ENCODE peak calls at places on chromosomes 3 and 15, in six cellular contexts. One of them, this sample, is unnamed.

GRCh38 chr15:54681578-54681977 is 515.2 kb downstream of the RSL24D1 start:
- DNase-seq in cardiac muscle cell: no peak
- DNase-seq in kidney epithelial cell: no peak
- DNase-seq in mucosa of descending colon: no peak
- DNase-seq in cardiac fibroblast: no peak
- DNase-seq in A549: no peak
- DNase-seq in this sample: no peak

GRCh38 chr15:50774450-50774849 is 8.9 kb upstream of the SPPL2A start:
- DNase-seq in A549: no peak
- DNase-seq in cardiac muscle cell: no peak
- DNase-seq in cardiac fibroblast: no peak
- DNase-seq in kidney epithelial cell: no peak
- DNase-seq in mucosa of descending colon: no peak
- DNase-seq in this sample: no peak

GRCh38 chr15:93584021-93584420 is 495.0 kb upstream of the RGMA start:
- DNase-seq in A549: no peak
- DNase-seq in cardiac muscle cell: no peak
- DNase-seq in cardiac fibroblast: no peak
- DNase-seq in mucosa of descending colon: no peak
- DNase-seq in kidney epithelial cell: no peak
- DNase-seq in this sample: no peak

GRCh38 chr15:94671845-94672524 is 440.6 kb downstream of the MCTP2 start:
- DNase-seq in A549: no peak
- DNase-seq in mucosa of descending colon: no peak
- DNase-seq in kidney epithelial cell: no peak
- DNase-seq in cardiac muscle cell: peak
- DNase-seq in cardiac fibroblast: peak
- DNase-seq in this sample: no peak

GRCh38 chr15:58308742-58309355 is 122.9 kb upstream of the LIPC start:
- DNase-seq in cardiac fibroblast: no peak
- DNase-seq in cardiac muscle cell: no peak
- DNase-seq in A549: no peak
- DNase-seq in mucosa of descending colon: no peak
- DNase-seq in kidney epithelial cell: no peak
- DNase-seq in this sample: no peak

GRCh38 chr3:17645074-17645698 is 97.2 kb downstream of the TBC1D5 start:
- DNase-seq in A549: peak
- DNase-seq in mucosa of descending colon: no peak
- DNase-seq in kidney epithelial cell: peak
- DNase-seq in cardiac fibroblast: peak
- DNase-seq in cardiac muscle cell: peak
- DNase-seq in this sample: peak

GRCh38 chr3:175093738-175094137 is 234.6 kb downstream of the NAALADL2 start:
- DNase-seq in cardiac muscle cell: no peak
- DNase-seq in A549: no peak
- DNase-seq in mucosa of descending colon: no peak
- DNase-seq in kidney epithelial cell: no peak
- DNase-seq in cardiac fibroblast: no peak
- DNase-seq in this sample: no peak

GRCh38 chr3:128619146-128619890 is 31.3 kb downstream of the RPN1 start:
- DNase-seq in kidney epithelial cell: peak
- DNase-seq in A549: no peak
- DNase-seq in cardiac muscle cell: no peak
- DNase-seq in cardiac fibroblast: peak
- DNase-seq in mucosa of descending colon: no peak
- DNase-seq in this sample: peak

GRCh38 chr15:89034305-89034704 is 54.0 kb upstream of the ABHD2 start:
- DNase-seq in cardiac muscle cell: no peak
- DNase-seq in cardiac fibroblast: peak
- DNase-seq in mucosa of descending colon: no peak
- DNase-seq in A549: peak
- DNase-seq in kidney epithelial cell: no peak
- DNase-seq in this sample: no peak

GRCh38 chr15:80991446-80991845 is 1.8 kb upstream of the MESD start:
- DNase-seq in cardiac fibroblast: peak
- DNase-seq in kidney epithelial cell: no peak
- DNase-seq in A549: no peak
- DNase-seq in cardiac muscle cell: no peak
- DNase-seq in mucosa of descending colon: no peak
- DNase-seq in this sample: no peak
- TF ChIP-seq CTCF in cardiac fibroblast: peak
- TF ChIP-seq CTCF in kidney epithelial cell: no peak
- TF ChIP-seq CTCF in A549: no peak
- TF ChIP-seq CTCF in cardiac muscle cell: peak
- TF ChIP-seq CTCF in mucosa of descending colon: no peak
- TF ChIP-seq CTCF in this sample: no peak

DNA sequence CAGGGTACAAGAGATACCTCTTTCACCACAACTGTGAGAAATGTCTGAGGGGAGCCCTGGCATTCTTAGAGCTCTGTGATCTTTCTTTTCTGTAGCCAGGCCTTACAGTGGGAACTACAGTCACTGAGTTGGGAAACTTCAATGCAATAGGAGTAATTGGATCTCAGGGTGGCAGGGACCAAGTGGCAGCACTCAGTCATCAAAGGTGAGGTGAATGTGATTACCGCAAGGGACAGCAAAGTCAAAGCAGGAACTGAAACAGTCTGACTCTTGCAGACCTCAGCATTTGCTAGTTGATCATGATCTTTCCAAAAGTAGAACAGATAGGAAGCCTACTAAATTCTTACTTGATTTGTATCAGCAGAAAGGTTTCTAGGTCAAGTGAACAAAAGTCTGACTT is 7.3 kb upstream of the MCF2L2 start:
- DNase-seq in A549: no peak
- DNase-seq in cardiac muscle cell: peak
- DNase-seq in mucosa of descending colon: no peak
- DNase-seq in cardiac fibroblast: no peak
- DNase-seq in kidney epithelial cell: no peak
- DNase-seq in this sample: no peak
- H3K4me3 ChIP-seq in A549: no peak
- H3K4me3 ChIP-seq in cardiac muscle cell: no peak
- H3K4me3 ChIP-seq in mucosa of descending colon: no peak
- H3K4me3 ChIP-seq in cardiac fibroblast: no peak
- H3K4me3 ChIP-seq in kidney epithelial cell: no peak
- H3K4me3 ChIP-seq in this sample: no peak

DNA sequence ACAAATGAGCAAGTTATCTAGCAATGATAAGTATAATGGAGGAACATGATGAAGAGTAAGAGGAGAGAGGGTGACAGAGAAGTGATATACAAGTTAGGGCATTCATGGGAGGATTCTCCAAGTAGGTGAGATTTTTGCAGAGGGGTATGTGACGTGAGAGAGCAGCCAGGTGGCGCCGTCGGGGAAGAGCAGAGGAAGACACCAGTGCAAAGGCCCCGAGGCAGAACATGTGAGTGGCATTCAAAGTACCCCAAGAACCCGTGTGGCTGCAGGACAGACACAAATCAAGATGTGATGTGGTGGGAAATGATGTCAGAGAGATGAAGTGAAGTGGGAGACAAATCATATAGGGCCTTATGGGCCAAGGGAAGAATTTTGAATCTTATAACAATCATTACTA is 81.8 kb upstream of the GRM7 start:
- DNase-seq in kidney epithelial cell: no peak
- DNase-seq in cardiac muscle cell: no peak
- DNase-seq in mucosa of descending colon: no peak
- DNase-seq in cardiac fibroblast: no peak
- DNase-seq in A549: no peak
- DNase-seq in this sample: no peak
- TF ChIP-seq CTCF in kidney epithelial cell: no peak
- TF ChIP-seq CTCF in cardiac muscle cell: no peak
- TF ChIP-seq CTCF in mucosa of descending colon: no peak
- TF ChIP-seq CTCF in cardiac fibroblast: no peak
- TF ChIP-seq CTCF in A549: no peak
- TF ChIP-seq CTCF in this sample: no peak

GRCh38 chr3:106013971-106014370 is 145.2 kb upstream of the CBLB start:
- DNase-seq in mucosa of descending colon: no peak
- DNase-seq in cardiac muscle cell: no peak
- DNase-seq in A549: no peak
- DNase-seq in cardiac fibroblast: peak
- DNase-seq in kidney epithelial cell: peak
- DNase-seq in this sample: peak

GRCh38 chr3:106010829-106011228 is 142.0 kb upstream of the CBLB start:
- DNase-seq in cardiac muscle cell: no peak
- DNase-seq in mucosa of descending colon: no peak
- DNase-seq in cardiac fibroblast: no peak
- DNase-seq in A549: no peak
- DNase-seq in kidney epithelial cell: no peak
- DNase-seq in this sample: no peak

GRCh38 chr3:106018929-106019328 is 150.1 kb upstream of the CBLB start:
- DNase-seq in mucosa of descending colon: no peak
- DNase-seq in cardiac fibroblast: no peak
- DNase-seq in A549: no peak
- DNase-seq in cardiac muscle cell: no peak
- DNase-seq in kidney epithelial cell: no peak
- DNase-seq in this sample: no peak

GRCh38 chr3:106018111-106018510 is 149.3 kb upstream of the CBLB start:
- DNase-seq in mucosa of descending colon: no peak
- DNase-seq in kidney epithelial cell: no peak
- DNase-seq in cardiac fibroblast: peak
- DNase-seq in A549: no peak
- DNase-seq in cardiac muscle cell: no peak
- DNase-seq in this sample: no peak

DNA sequence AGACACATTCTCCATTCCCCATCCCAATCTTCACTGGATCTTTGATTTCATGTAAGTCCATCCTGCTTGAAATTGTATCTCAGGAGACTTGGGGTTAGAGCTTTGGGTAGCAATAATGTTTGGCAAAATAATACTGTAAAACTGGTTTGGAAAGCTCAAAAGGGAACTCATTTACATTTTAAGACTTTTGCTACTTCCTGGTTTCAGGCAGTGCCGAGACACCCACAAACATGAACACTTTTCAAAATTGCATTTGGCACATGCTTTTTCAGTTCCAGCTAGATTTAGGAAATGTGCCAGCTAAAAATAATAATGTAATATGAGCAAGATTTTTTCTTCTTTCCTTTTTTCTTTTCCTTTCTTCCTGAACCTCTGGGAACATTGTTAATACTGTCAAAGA is 145.7 kb upstream of the CBLB start:
- DNase-seq in cardiac fibroblast: no peak
- DNase-seq in A549: no peak
- DNase-seq in cardiac muscle cell: no peak
- DNase-seq in mucosa of descending colon: no peak
- DNase-seq in kidney epithelial cell: no peak
- DNase-seq in this sample: no peak
- H3K4me3 ChIP-seq in cardiac fibroblast: no peak
- H3K4me3 ChIP-seq in A549: no peak
- H3K4me3 ChIP-seq in cardiac muscle cell: no peak
- H3K4me3 ChIP-seq in mucosa of descending colon: no peak
- H3K4me3 ChIP-seq in kidney epithelial cell: no peak
- H3K4me3 ChIP-seq in this sample: no peak

GRCh38 chr3:7745711-7746110 is 755.9 kb upstream of the LMCD1 start:
- DNase-seq in cardiac fibroblast: no peak
- DNase-seq in cardiac muscle cell: no peak
- DNase-seq in mucosa of descending colon: no peak
- DNase-seq in kidney epithelial cell: no peak
- DNase-seq in A549: no peak
- DNase-seq in this sample: no peak
- TF ChIP-seq CTCF in cardiac fibroblast: no peak
- TF ChIP-seq CTCF in cardiac muscle cell: no peak
- TF ChIP-seq CTCF in mucosa of descending colon: no peak
- TF ChIP-seq CTCF in kidney epithelial cell: no peak
- TF ChIP-seq CTCF in A549: no peak
- TF ChIP-seq CTCF in this sample: no peak

GRCh38 chr15:98727115-98728040 is 79.0 kb downstream of the IGF1R start:
- DNase-seq in kidney epithelial cell: peak
- DNase-seq in cardiac muscle cell: peak
- DNase-seq in cardiac fibroblast: peak
- DNase-seq in A549: peak
- DNase-seq in mucosa of descending colon: peak
- DNase-seq in this sample: peak

GRCh38 chr15:98728811-98729160 is 80.4 kb downstream of the IGF1R start:
- DNase-seq in A549: no peak
- DNase-seq in mucosa of descending colon: no peak
- DNase-seq in kidney epithelial cell: no peak
- DNase-seq in cardiac fibroblast: peak
- DNase-seq in cardiac muscle cell: no peak
- DNase-seq in this sample: no peak

GRCh38 chr15:98729446-98730042 is 81.2 kb downstream of the IGF1R start:
- DNase-seq in mucosa of descending colon: no peak
- DNase-seq in cardiac fibroblast: peak
- DNase-seq in kidney epithelial cell: no peak
- DNase-seq in cardiac muscle cell: peak
- DNase-seq in A549: no peak
- DNase-seq in this sample: no peak

GRCh38 chr15:98725874-98726273 is 77.5 kb downstream of the IGF1R start:
- DNase-seq in cardiac muscle cell: no peak
- DNase-seq in A549: no peak
- DNase-seq in kidney epithelial cell: no peak
- DNase-seq in cardiac fibroblast: no peak
- DNase-seq in mucosa of descending colon: no peak
- DNase-seq in this sample: no peak

DNA sequence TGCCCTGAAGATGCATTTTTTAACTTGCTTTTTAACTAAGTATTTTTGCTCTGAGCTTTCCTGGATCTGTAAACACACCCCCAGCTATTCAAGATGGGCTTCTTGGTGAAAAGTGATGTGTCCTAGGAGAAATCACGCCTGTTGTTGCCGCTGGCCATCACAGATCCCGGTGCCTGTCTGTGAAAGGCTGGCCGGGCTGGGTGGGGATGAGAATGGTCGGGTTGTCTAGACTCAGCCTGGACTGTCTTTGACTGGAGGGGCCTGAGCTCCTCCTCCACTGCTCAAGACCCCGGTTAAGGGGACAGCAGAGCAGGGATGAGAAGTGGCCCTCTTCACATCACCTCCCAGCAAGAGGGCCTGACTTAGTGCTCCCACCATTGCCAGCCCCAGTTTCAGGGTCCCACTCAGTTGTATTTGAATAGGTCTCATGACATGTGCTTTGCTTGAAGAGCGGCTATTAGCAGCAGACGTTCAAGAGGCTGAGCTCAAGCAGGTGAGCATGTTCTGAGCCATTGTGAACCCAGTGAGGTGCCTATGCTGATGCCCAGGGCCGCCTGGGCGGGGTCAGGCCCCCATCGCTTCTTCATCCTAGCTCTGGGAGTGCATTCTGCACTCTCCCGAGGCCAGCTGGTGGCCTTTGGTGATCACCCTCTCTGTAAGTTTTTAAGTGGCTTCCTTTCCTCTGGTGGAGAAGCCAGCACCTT is 79.9 kb downstream of the IGF1R start:
- DNase-seq in A549: no peak
- DNase-seq in mucosa of descending colon: no peak
- DNase-seq in cardiac fibroblast: no peak
- DNase-seq in cardiac muscle cell: no peak
- DNase-seq in kidney epithelial cell: no peak
- DNase-seq in this sample: no peak
- H3K4me3 ChIP-seq in A549: no peak
- H3K4me3 ChIP-seq in mucosa of descending colon: no peak
- H3K4me3 ChIP-seq in cardiac fibroblast: no peak
- H3K4me3 ChIP-seq in cardiac muscle cell: no peak
- H3K4me3 ChIP-seq in kidney epithelial cell: no peak
- H3K4me3 ChIP-seq in this sample: peak

GRCh38 chr15:84871428-84871985 is 13.0 kb upstream of the SLC28A1 start:
- DNase-seq in cardiac fibroblast: no peak
- DNase-seq in kidney epithelial cell: no peak
- DNase-seq in mucosa of descending colon: no peak
- DNase-seq in cardiac muscle cell: no peak
- DNase-seq in A549: no peak
- DNase-seq in this sample: no peak
- TF ChIP-seq CTCF in cardiac fibroblast: no peak
- TF ChIP-seq CTCF in kidney epithelial cell: no peak
- TF ChIP-seq CTCF in mucosa of descending colon: no peak
- TF ChIP-seq CTCF in cardiac muscle cell: no peak
- TF ChIP-seq CTCF in A549: no peak
- TF ChIP-seq CTCF in this sample: no peak

GRCh38 chr15:65423150-65423976 is 616 bp upstream of the IGDCC4 start:
- DNase-seq in kidney epithelial cell: no peak
- DNase-seq in mucosa of descending colon: no peak
- DNase-seq in cardiac fibroblast: no peak
- DNase-seq in A549: no peak
- DNase-seq in cardiac muscle cell: no peak
- DNase-seq in this sample: no peak
- H3K4me3 ChIP-seq in kidney epithelial cell: peak
- H3K4me3 ChIP-seq in mucosa of descending colon: no peak
- H3K4me3 ChIP-seq in cardiac fibroblast: no peak
- H3K4me3 ChIP-seq in A549: peak
- H3K4me3 ChIP-seq in cardiac muscle cell: peak
- H3K4me3 ChIP-seq in this sample: peak